ENCODE peak calls at places on chromosome 7, in ten cellular contexts. G is CD8-positive, alpha-beta memory T cell; O is IMR-90; M is brain microvascular endothelial cell; K is uterus; R is substantia nigra; P is cardiac muscle cell; J is trophoblast cell; A is tibial nerve; N is psoas muscle. I is an unnamed sample.

GRCh38 chr7:99090811-99091582 is 52.9 kb downstream of the SMURF1 start:
- DNase-seq in G (no peak), O (peak), M (no peak), K (no peak), R (no peak), P (peak), J (peak), A (no peak), N (no peak), I (no peak)

GRCh38 chr7:55185941-55186609 is 167.3 kb downstream of the EGFR start:
- DNase-seq in G (no peak), O (peak), M (peak), K (no peak), R (no peak), P (no peak), J (peak), A (no peak), N (peak), I (no peak)

GRCh38 chr7:50472427-50472826 is 22.3 kb upstream of the FIGNL1 start:
- DNase-seq in G (no peak), O (no peak), M (no peak), K (no peak), R (no peak), P (no peak), J (no peak), A (no peak), N (no peak), I (no peak)

GRCh38 chr7:12674861-12675260 is 12.6 kb upstream of the ARL4A start:
- DNase-seq in G (peak), O (peak), M (peak), K (no peak), R (no peak), P (no peak), J (peak), A (no peak), N (no peak), I (no peak)

GRCh38 chr7:91243591-91244368 is 20.5 kb upstream of the FZD1 start:
- DNase-seq in G (no peak), O (peak), M (no peak), K (no peak), R (no peak), P (no peak), J (peak), A (no peak), N (no peak), I (no peak)

GRCh38 chr7:66950763-66951162 is 29.7 kb downstream of the TMEM248 start:
- DNase-seq in G (no peak), O (peak), M (peak), K (no peak), R (peak), P (no peak), J (no peak), A (no peak), N (no peak), I (no peak)

GRCh38 chr7:2567663-2568238 is 9.0 kb downstream of the IQCE start:
- DNase-seq in G (no peak), O (peak), M (peak), K (no peak), R (no peak), P (peak), J (peak), A (no peak), N (no peak), I (peak)

GRCh38 chr7:140525741-140526140 is 46.4 kb upstream of the MKRN1 start:
- DNase-seq in G (peak), O (no peak), M (no peak), K (no peak), R (no peak), P (no peak), J (no peak), A (no peak), N (no peak), I (no peak)

GRCh38 chr7:139739863-139740597 is 37.8 kb downstream of the HIPK2 start:
- DNase-seq in G (no peak), O (no peak), M (no peak), K (no peak), R (peak), P (no peak), J (no peak), A (no peak), N (no peak), I (peak)

GRCh38 chr7:24700446-24701044 is 56.7 kb downstream of the GSDME start:
- DNase-seq in G (no peak), O (peak), M (no peak), K (no peak), R (no peak), P (no peak), J (peak), A (no peak), N (no peak), I (no peak)

GRCh38 chr7:124171068-124171467 is 138.2 kb upstream of the TMEM229A start:
- DNase-seq in G (no peak), O (peak), M (peak), K (no peak), R (peak), P (peak), J (peak), A (no peak), N (no peak), I (no peak)

GRCh38 chr7:22860337-22860736 is 37.7 kb upstream of the TOMM7 start:
- DNase-seq in G (no peak), O (no peak), M (no peak), K (no peak), R (no peak), P (no peak), J (no peak), A (no peak), N (no peak), I (no peak)

GRCh38 chr7:115230882-115231508 is 309.1 kb downstream of the MDFIC start:
- DNase-seq in G (no peak), O (peak), M (peak), K (no peak), R (no peak), P (peak), J (peak), A (no peak), N (no peak), I (no peak)

GRCh38 chr7:20197837-20198236 is 19.3 kb downstream of the MACC1 start:
- DNase-seq in G (no peak), O (no peak), M (no peak), K (no peak), R (no peak), P (no peak), J (peak), A (no peak), N (no peak), I (no peak)

GRCh38 chr7:74083928-74084721 is 521 bp downstream of the LIMK1 start:
- DNase-seq in G (peak), O (peak), M (no peak), K (peak), R (no peak), P (peak), J (no peak), A (no peak), N (peak), I (peak)

GRCh38 chr7:138247081-138247480 is 170.8 kb downstream of the AKR1D1 start:
- DNase-seq in G (no peak), O (no peak), M (no peak), K (no peak), R (no peak), P (no peak), J (peak), A (no peak), N (no peak), I (no peak)

GRCh38 chr7:141339603-141340002 is 211.6 kb upstream of the AGK start:
- DNase-seq in G (no peak), O (no peak), M (no peak), K (no peak), R (no peak), P (peak), J (no peak), A (no peak), N (no peak), I (no peak)

GRCh38 chr7:42224391-42225003 is 12.5 kb downstream of the GLI3 start:
- DNase-seq in G (no peak), O (no peak), M (no peak), K (no peak), R (no peak), P (no peak), J (no peak), A (no peak), N (no peak), I (no peak)

GRCh38 chr7:101536232-101536631 is 92.9 kb downstream of the MYL10 start:
- DNase-seq in G (no peak), O (no peak), M (no peak), K (peak), R (no peak), P (peak), J (no peak), A (no peak), N (no peak), I (peak)

GRCh38 chr7:80313716-80314115 is 179.1 kb downstream of the GNAI1 start:
- DNase-seq in G (no peak), O (no peak), M (no peak), K (no peak), R (no peak), P (no peak), J (no peak), A (no peak), N (no peak), I (no peak)

GRCh38 chr7:158072889-158073730 is 514.5 kb downstream of the PTPRN2 start:
- DNase-seq in G (no peak), O (no peak), M (no peak), K (no peak), R (no peak), P (no peak), J (no peak), A (no peak), N (no peak), I (peak)

GRCh38 chr7:40882071-40882658 is 747.4 kb downstream of the SUGCT start:
- DNase-seq in G (no peak), O (no peak), M (no peak), K (no peak), R (no peak), P (no peak), J (no peak), A (no peak), N (no peak), I (no peak)

GRCh38 chr7:55432937-55433784 is 68.0 kb downstream of the LANCL2 start:
- DNase-seq in G (no peak), O (peak), M (no peak), K (no peak), R (no peak), P (peak), J (peak), A (no peak), N (no peak), I (no peak)

GRCh38 chr7:96781919-96782318 is 72.3 kb upstream of the SEM1 start:
- DNase-seq in G (no peak), O (no peak), M (no peak), K (no peak), R (no peak), P (no peak), J (no peak), A (no peak), N (no peak), I (no peak)

GRCh38 chr7:112370436-112370835 is 79.8 kb upstream of the IFRD1 start:
- DNase-seq in G (no peak), O (no peak), M (no peak), K (no peak), R (no peak), P (no peak), J (no peak), A (no peak), N (no peak), I (no peak)

GRCh38 chr7:99314504-99314903 is 11.2 kb upstream of the ARPC1A start:
- DNase-seq in G (no peak), O (no peak), M (no peak), K (no peak), R (no peak), P (no peak), J (no peak), A (no peak), N (no peak), I (no peak)

GRCh38 chr7:155589001-155589980 is 42.9 kb upstream of the CNPY1 start:
- DNase-seq in G (no peak), O (no peak), M (no peak), K (no peak), R (no peak), P (no peak), J (no peak), A (no peak), N (no peak), I (no peak)

GRCh38 chr7:66845382-66846095 is 75.5 kb upstream of the TMEM248 start:
- DNase-seq in G (no peak), O (no peak), M (no peak), K (no peak), R (no peak), P (no peak), J (no peak), A (no peak), N (no peak), I (no peak)

GRCh38 chr7:139635521-139636240 is 112.2 kb downstream of the CLEC2L start:
- DNase-seq in G (no peak), O (no peak), M (no peak), K (no peak), R (no peak), P (no peak), J (no peak), A (no peak), N (no peak), I (no peak)

GRCh38 chr7:20144801-20145200 is 72.4 kb downstream of the MACC1 start:
- DNase-seq in G (no peak), O (no peak), M (no peak), K (no peak), R (no peak), P (no peak), J (no peak), A (no peak), N (no peak), I (no peak)

GRCh38 chr7:5532520-5533335 is 109.1 kb upstream of the TNRC18 start:
- DNase-seq in G (no peak), O (no peak), M (no peak), K (peak), R (no peak), P (peak), J (peak), A (no peak), N (no peak), I (peak)

GRCh38 chr7:30841801-30842541 is 69.7 kb upstream of the AQP1 start:
- DNase-seq in G (no peak), O (no peak), M (no peak), K (no peak), R (no peak), P (no peak), J (no peak), A (no peak), N (no peak), I (no peak)

GRCh38 chr7:31767686-31768358 is 80.8 kb downstream of the PPP1R17 start:
- DNase-seq in G (no peak), O (no peak), M (no peak), K (no peak), R (no peak), P (no peak), J (no peak), A (no peak), N (no peak), I (no peak)

GRCh38 chr7:80624763-80625162 is 13.7 kb upstream of the CD36 start:
- DNase-seq in G (no peak), O (no peak), M (no peak), K (no peak), R (no peak), P (peak), J (no peak), A (no peak), N (no peak), I (no peak)

DNA sequence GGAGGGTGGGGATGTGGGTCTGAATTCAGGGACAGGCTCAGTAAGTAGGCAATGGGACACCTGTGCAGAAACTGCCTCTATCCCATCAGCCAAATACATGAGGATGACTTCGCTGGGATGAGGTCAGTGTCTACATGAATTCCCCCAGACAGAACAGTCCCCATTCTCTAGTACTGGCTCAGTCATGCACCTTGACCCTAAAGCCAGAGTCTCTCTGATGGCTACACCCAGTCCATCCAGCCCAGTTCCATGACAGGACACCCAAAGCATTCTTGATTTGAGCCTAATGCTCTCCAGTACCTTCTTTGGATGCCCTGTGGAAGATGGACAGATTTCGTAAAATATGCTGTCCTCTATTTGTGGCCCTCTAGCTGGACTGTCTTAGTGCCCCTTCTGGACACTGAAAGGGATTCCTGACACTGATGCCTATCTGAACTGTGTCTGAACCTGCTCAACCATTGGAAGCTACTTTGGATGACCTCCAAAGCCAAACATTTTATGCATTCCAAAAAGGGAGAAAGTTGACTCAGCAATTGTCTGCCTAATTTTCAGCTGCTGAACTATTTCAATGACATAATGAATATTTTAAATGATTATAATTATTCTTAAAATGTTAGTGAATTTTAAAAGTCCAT is 14.6 kb downstream of the SFRP4 start:
- DNase-seq in G (no peak), O (peak), M (peak), K (no peak), R (no peak), P (no peak), J (no peak), A (no peak), N (no peak), I (no peak)
- H3K27ac ChIP-seq in G (no peak), O (no peak), M (peak), K (peak), R (no peak), P (no peak), J (no peak), A (no peak), N (no peak), I (no peak)

GRCh38 chr7:43698461-43699255 is 30.7 kb downstream of the COA1 start:
- DNase-seq in G (no peak), O (peak), M (no peak), K (no peak), R (no peak), P (no peak), J (no peak), A (no peak), N (no peak), I (no peak)
- H3K27ac ChIP-seq in G (no peak), O (peak), M (no peak), K (no peak), R (no peak), P (no peak), J (no peak), A (no peak), N (no peak), I (no peak)

DNA sequence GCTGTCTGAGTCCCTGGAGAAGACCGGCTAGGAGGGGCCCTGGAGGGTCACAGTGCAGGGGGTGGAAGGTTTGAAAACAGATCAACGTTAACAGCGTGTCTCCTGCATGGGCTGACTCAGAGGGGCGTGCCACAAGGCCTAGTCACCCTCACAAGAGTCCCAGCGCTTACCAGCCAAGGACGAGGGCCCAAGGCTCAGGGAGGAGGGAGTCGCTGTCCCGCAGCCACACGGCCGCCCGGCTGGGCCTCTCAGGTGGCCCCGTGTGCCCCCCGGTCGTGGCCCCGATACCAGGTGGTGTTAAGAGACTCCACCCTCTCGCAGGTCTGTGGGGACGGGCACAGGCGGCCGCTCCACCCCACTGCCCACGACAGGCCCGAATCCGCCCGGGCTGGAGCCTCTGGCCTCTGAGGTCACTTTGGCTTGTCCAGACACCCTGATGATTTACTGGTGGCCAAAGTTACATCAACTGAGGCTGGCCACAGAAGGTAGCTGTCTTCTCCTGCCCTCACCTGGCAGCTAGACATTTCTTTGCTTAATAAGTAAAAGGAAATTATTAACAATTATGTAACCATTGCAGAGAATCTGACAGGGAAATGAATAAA is 34.0 kb downstream of the FAM20C start:
- DNase-seq in G (no peak), O (peak), M (peak), K (no peak), R (no peak), P (no peak), J (no peak), A (no peak), N (peak), I (no peak)
- H3K27ac ChIP-seq in G (no peak), O (peak), M (no peak), K (no peak), R (no peak), P (no peak), J (no peak), A (no peak), N (peak), I (no peak)

GRCh38 chr7:982511-983181 is at the start of gene CYP2W1:
- DNase-seq in G (no peak), O (no peak), M (no peak), K (no peak), R (no peak), P (no peak), J (no peak), A (no peak), N (no peak), I (peak)
- H3K27ac ChIP-seq in G (no peak), O (no peak), M (no peak), K (no peak), R (no peak), P (no peak), J (no peak), A (peak), N (no peak), I (no peak)